ENCODE peak calls at places on chromosome 21, in eight cellular contexts. One of them, this sample, is unnamed.
A peak's percentile ranks its signal among the peaks of the same experiment; 100 is the strongest.

GRCh38 chr21:24290151-24290833 is 1317.0 kb downstream of the MRPL39 start:
- DNase-seq in stimulated activated CD4-positive, alpha-beta T cell treated with anti-CD3 and anti-CD28 coated beads, Interleukin-4, amount 100 ng/mL, for 1 hour: peak; percentile 2
- DNase-seq in AML-193: no peak
- DNase-seq in NCI-H1417: peak; percentile 39
- DNase-seq in iPS-NIHi11: no peak
- DNase-seq in M059J: no peak
- DNase-seq in hepatocyte: no peak
- DNase-seq in foreskin fibroblast: no peak
- DNase-seq in this sample: no peak

GRCh38 chr21:35102488-35103407 is 53.6 kb upstream of the RUNX1 start:
- DNase-seq in stimulated activated CD4-positive, alpha-beta T cell treated with anti-CD3 and anti-CD28 coated beads, Interleukin-4, amount 100 ng/mL, for 1 hour: peak; percentile 21
- DNase-seq in AML-193: peak; percentile 92
- DNase-seq in NCI-H1417: no peak
- DNase-seq in iPS-NIHi11: no peak
- DNase-seq in M059J: no peak
- DNase-seq in hepatocyte: no peak
- DNase-seq in foreskin fibroblast: no peak
- DNase-seq in this sample: peak; percentile 91

GRCh38 chr21:45078877-45079281 is 4.5 kb downstream of the ADARB1 start:
- DNase-seq in stimulated activated CD4-positive, alpha-beta T cell treated with anti-CD3 and anti-CD28 coated beads, Interleukin-4, amount 100 ng/mL, for 1 hour: peak; percentile 58
- DNase-seq in AML-193: peak; percentile 96
- DNase-seq in NCI-H1417: no peak
- DNase-seq in iPS-NIHi11: no peak
- DNase-seq in M059J: peak; percentile 56
- DNase-seq in hepatocyte: no peak
- DNase-seq in foreskin fibroblast: peak; percentile 60
- DNase-seq in this sample: no peak

GRCh38 chr21:26072891-26073615 is 97.5 kb downstream of the APP start:
- DNase-seq in stimulated activated CD4-positive, alpha-beta T cell treated with anti-CD3 and anti-CD28 coated beads, Interleukin-4, amount 100 ng/mL, for 1 hour: no peak
- DNase-seq in AML-193: no peak
- DNase-seq in NCI-H1417: no peak
- DNase-seq in iPS-NIHi11: no peak
- DNase-seq in M059J: peak; percentile 80
- DNase-seq in hepatocyte: no peak
- DNase-seq in foreskin fibroblast: peak; percentile 69
- DNase-seq in this sample: no peak

GRCh38 chr21:37668462-37669239 is 247.6 kb downstream of the KCNJ6 start:
- DNase-seq in stimulated activated CD4-positive, alpha-beta T cell treated with anti-CD3 and anti-CD28 coated beads, Interleukin-4, amount 100 ng/mL, for 1 hour: no peak
- DNase-seq in AML-193: no peak
- DNase-seq in NCI-H1417: no peak
- DNase-seq in iPS-NIHi11: no peak
- DNase-seq in M059J: no peak
- DNase-seq in hepatocyte: no peak
- DNase-seq in foreskin fibroblast: no peak
- DNase-seq in this sample: no peak

GRCh38 chr21:34557261-34557660 is 45.3 kb upstream of the KCNE1 start:
- DNase-seq in stimulated activated CD4-positive, alpha-beta T cell treated with anti-CD3 and anti-CD28 coated beads, Interleukin-4, amount 100 ng/mL, for 1 hour: no peak
- DNase-seq in AML-193: no peak
- DNase-seq in NCI-H1417: no peak
- DNase-seq in iPS-NIHi11: no peak
- DNase-seq in M059J: no peak
- DNase-seq in hepatocyte: no peak
- DNase-seq in foreskin fibroblast: no peak
- DNase-seq in this sample: no peak

GRCh38 chr21:42525228-42525604 is 11.6 kb downstream of the SLC37A1 start:
- DNase-seq in stimulated activated CD4-positive, alpha-beta T cell treated with anti-CD3 and anti-CD28 coated beads, Interleukin-4, amount 100 ng/mL, for 1 hour: no peak
- DNase-seq in AML-193: no peak
- DNase-seq in NCI-H1417: no peak
- DNase-seq in iPS-NIHi11: peak; percentile 42
- DNase-seq in M059J: no peak
- DNase-seq in hepatocyte: peak; percentile 48
- DNase-seq in foreskin fibroblast: no peak
- DNase-seq in this sample: no peak

GRCh38 chr21:34009193-34009592 is 64.2 kb upstream of the MRPS6 start:
- DNase-seq in stimulated activated CD4-positive, alpha-beta T cell treated with anti-CD3 and anti-CD28 coated beads, Interleukin-4, amount 100 ng/mL, for 1 hour: no peak
- DNase-seq in AML-193: no peak
- DNase-seq in NCI-H1417: no peak
- DNase-seq in iPS-NIHi11: no peak
- DNase-seq in M059J: no peak
- DNase-seq in hepatocyte: no peak
- DNase-seq in foreskin fibroblast: no peak
- DNase-seq in this sample: no peak

GRCh38 chr21:43940672-43941071 is 71.4 kb upstream of the TRAPPC10 start:
- DNase-seq in stimulated activated CD4-positive, alpha-beta T cell treated with anti-CD3 and anti-CD28 coated beads, Interleukin-4, amount 100 ng/mL, for 1 hour: no peak
- DNase-seq in AML-193: no peak
- DNase-seq in NCI-H1417: no peak
- DNase-seq in iPS-NIHi11: no peak
- DNase-seq in M059J: no peak
- DNase-seq in hepatocyte: no peak
- DNase-seq in foreskin fibroblast: no peak
- DNase-seq in this sample: no peak

GRCh38 chr21:45371649-45372048 is 33.3 kb upstream of the COL18A1 start:
- DNase-seq in stimulated activated CD4-positive, alpha-beta T cell treated with anti-CD3 and anti-CD28 coated beads, Interleukin-4, amount 100 ng/mL, for 1 hour: no peak
- DNase-seq in AML-193: no peak
- DNase-seq in NCI-H1417: no peak
- DNase-seq in iPS-NIHi11: no peak
- DNase-seq in M059J: no peak
- DNase-seq in hepatocyte: no peak
- DNase-seq in foreskin fibroblast: no peak
- DNase-seq in this sample: no peak

GRCh38 chr21:31753949-31754348 is 22.0 kb upstream of the SCAF4 start:
- DNase-seq in stimulated activated CD4-positive, alpha-beta T cell treated with anti-CD3 and anti-CD28 coated beads, Interleukin-4, amount 100 ng/mL, for 1 hour: no peak
- DNase-seq in AML-193: no peak
- DNase-seq in NCI-H1417: no peak
- DNase-seq in iPS-NIHi11: peak; percentile 23
- DNase-seq in M059J: no peak
- DNase-seq in hepatocyte: no peak
- DNase-seq in foreskin fibroblast: no peak
- DNase-seq in this sample: no peak

GRCh38 chr21:26641062-26641461 is 68.0 kb upstream of the CYYR1 start:
- DNase-seq in stimulated activated CD4-positive, alpha-beta T cell treated with anti-CD3 and anti-CD28 coated beads, Interleukin-4, amount 100 ng/mL, for 1 hour: no peak
- DNase-seq in AML-193: no peak
- DNase-seq in NCI-H1417: no peak
- DNase-seq in iPS-NIHi11: no peak
- DNase-seq in M059J: no peak
- DNase-seq in hepatocyte: no peak
- DNase-seq in foreskin fibroblast: no peak
- DNase-seq in this sample: no peak

GRCh38 chr21:44686000-44686781 is 4.2 kb upstream of the KRTAP12-1 start:
- DNase-seq in stimulated activated CD4-positive, alpha-beta T cell treated with anti-CD3 and anti-CD28 coated beads, Interleukin-4, amount 100 ng/mL, for 1 hour: no peak
- DNase-seq in AML-193: no peak
- DNase-seq in NCI-H1417: peak; percentile 60
- DNase-seq in iPS-NIHi11: no peak
- DNase-seq in M059J: no peak
- DNase-seq in hepatocyte: no peak
- DNase-seq in foreskin fibroblast: no peak
- DNase-seq in this sample: no peak

GRCh38 chr21:38968887-38969543 is 163.3 kb downstream of the ETS2 start:
- DNase-seq in stimulated activated CD4-positive, alpha-beta T cell treated with anti-CD3 and anti-CD28 coated beads, Interleukin-4, amount 100 ng/mL, for 1 hour: no peak
- DNase-seq in AML-193: no peak
- DNase-seq in NCI-H1417: no peak
- DNase-seq in iPS-NIHi11: no peak
- DNase-seq in M059J: peak; percentile 57
- DNase-seq in hepatocyte: no peak
- DNase-seq in foreskin fibroblast: no peak
- DNase-seq in this sample: no peak

GRCh38 chr21:45211661-45212060 is 76.0 kb downstream of the POFUT2 start:
- DNase-seq in stimulated activated CD4-positive, alpha-beta T cell treated with anti-CD3 and anti-CD28 coated beads, Interleukin-4, amount 100 ng/mL, for 1 hour: no peak
- DNase-seq in AML-193: no peak
- DNase-seq in NCI-H1417: no peak
- DNase-seq in iPS-NIHi11: no peak
- DNase-seq in M059J: no peak
- DNase-seq in hepatocyte: no peak
- DNase-seq in foreskin fibroblast: no peak
- DNase-seq in this sample: no peak

GRCh38 chr21:25103500-25104207 is 503.6 kb downstream of the MRPL39 start:
- DNase-seq in stimulated activated CD4-positive, alpha-beta T cell treated with anti-CD3 and anti-CD28 coated beads, Interleukin-4, amount 100 ng/mL, for 1 hour: no peak
- DNase-seq in AML-193: no peak
- DNase-seq in NCI-H1417: no peak
- DNase-seq in iPS-NIHi11: no peak
- DNase-seq in M059J: peak; percentile 49
- DNase-seq in hepatocyte: no peak
- DNase-seq in foreskin fibroblast: peak; percentile 1
- DNase-seq in this sample: no peak

GRCh38 chr21:33902349-33902748 is 13.3 kb downstream of the ATP5PO start:
- DNase-seq in stimulated activated CD4-positive, alpha-beta T cell treated with anti-CD3 and anti-CD28 coated beads, Interleukin-4, amount 100 ng/mL, for 1 hour: no peak
- DNase-seq in AML-193: no peak
- DNase-seq in NCI-H1417: no peak
- DNase-seq in iPS-NIHi11: no peak
- DNase-seq in M059J: no peak
- DNase-seq in hepatocyte: no peak
- DNase-seq in foreskin fibroblast: no peak
- DNase-seq in this sample: no peak

GRCh38 chr21:35737899-35738341 is 322.4 kb downstream of the SETD4 start:
- DNase-seq in stimulated activated CD4-positive, alpha-beta T cell treated with anti-CD3 and anti-CD28 coated beads, Interleukin-4, amount 100 ng/mL, for 1 hour: no peak
- DNase-seq in AML-193: no peak
- DNase-seq in NCI-H1417: no peak
- DNase-seq in iPS-NIHi11: no peak
- DNase-seq in M059J: peak; percentile 90
- DNase-seq in hepatocyte: no peak
- DNase-seq in foreskin fibroblast: peak; percentile 17
- DNase-seq in this sample: no peak

GRCh38 chr21:46518983-46519583 is 60.4 kb downstream of the DIP2A start:
- DNase-seq in stimulated activated CD4-positive, alpha-beta T cell treated with anti-CD3 and anti-CD28 coated beads, Interleukin-4, amount 100 ng/mL, for 1 hour: no peak
- DNase-seq in AML-193: no peak
- DNase-seq in NCI-H1417: peak; percentile 4
- DNase-seq in iPS-NIHi11: no peak
- DNase-seq in M059J: no peak
- DNase-seq in hepatocyte: no peak
- DNase-seq in foreskin fibroblast: no peak
- DNase-seq in this sample: no peak

GRCh38 chr21:34243562-34243961 is 120.2 kb upstream of the KCNE2 start:
- DNase-seq in stimulated activated CD4-positive, alpha-beta T cell treated with anti-CD3 and anti-CD28 coated beads, Interleukin-4, amount 100 ng/mL, for 1 hour: no peak
- DNase-seq in AML-193: peak; percentile 17
- DNase-seq in NCI-H1417: peak; percentile 64
- DNase-seq in iPS-NIHi11: peak; percentile 59
- DNase-seq in M059J: peak; percentile 38
- DNase-seq in hepatocyte: no peak
- DNase-seq in foreskin fibroblast: peak; percentile 35
- DNase-seq in this sample: no peak

GRCh38 chr21:31145271-31145801 is 107.1 kb upstream of the KRTAP19-8 start:
- DNase-seq in stimulated activated CD4-positive, alpha-beta T cell treated with anti-CD3 and anti-CD28 coated beads, Interleukin-4, amount 100 ng/mL, for 1 hour: no peak
- DNase-seq in AML-193: no peak
- DNase-seq in NCI-H1417: no peak
- DNase-seq in iPS-NIHi11: no peak
- DNase-seq in M059J: no peak
- DNase-seq in hepatocyte: no peak
- DNase-seq in foreskin fibroblast: no peak
- DNase-seq in this sample: no peak

GRCh38 chr21:32807717-32808380 is 36.3 kb upstream of the PAXBP1 start:
- DNase-seq in stimulated activated CD4-positive, alpha-beta T cell treated with anti-CD3 and anti-CD28 coated beads, Interleukin-4, amount 100 ng/mL, for 1 hour: no peak
- DNase-seq in AML-193: no peak
- DNase-seq in NCI-H1417: no peak
- DNase-seq in iPS-NIHi11: no peak
- DNase-seq in M059J: peak; percentile 73
- DNase-seq in hepatocyte: no peak
- DNase-seq in foreskin fibroblast: peak; percentile 65
- DNase-seq in this sample: no peak

GRCh38 chr21:35070436-35070835 is 21.3 kb upstream of the RUNX1 start:
- DNase-seq in stimulated activated CD4-positive, alpha-beta T cell treated with anti-CD3 and anti-CD28 coated beads, Interleukin-4, amount 100 ng/mL, for 1 hour: no peak
- DNase-seq in AML-193: no peak
- DNase-seq in NCI-H1417: peak; percentile 23
- DNase-seq in iPS-NIHi11: no peak
- DNase-seq in M059J: no peak
- DNase-seq in hepatocyte: no peak
- DNase-seq in foreskin fibroblast: no peak
- DNase-seq in this sample: no peak

GRCh38 chr21:37365657-37366487 is 701 bp upstream of the DYRK1A start:
- DNase-seq in stimulated activated CD4-positive, alpha-beta T cell treated with anti-CD3 and anti-CD28 coated beads, Interleukin-4, amount 100 ng/mL, for 1 hour: peak; percentile 66
- DNase-seq in AML-193: no peak
- DNase-seq in NCI-H1417: peak; percentile 87
- DNase-seq in iPS-NIHi11: no peak
- DNase-seq in M059J: peak; percentile 77
- DNase-seq in hepatocyte: peak; percentile 89
- DNase-seq in foreskin fibroblast: peak; percentile 84
- DNase-seq in this sample: peak; percentile 37

GRCh38 chr21:35852820-35853219 is 207.5 kb downstream of the SETD4 start:
- DNase-seq in stimulated activated CD4-positive, alpha-beta T cell treated with anti-CD3 and anti-CD28 coated beads, Interleukin-4, amount 100 ng/mL, for 1 hour: no peak
- DNase-seq in AML-193: no peak
- DNase-seq in NCI-H1417: no peak
- DNase-seq in iPS-NIHi11: no peak
- DNase-seq in M059J: no peak
- DNase-seq in hepatocyte: no peak
- DNase-seq in foreskin fibroblast: no peak
- DNase-seq in this sample: no peak

GRCh38 chr21:45401916-45402900 is 2.8 kb upstream of the COL18A1 start:
- DNase-seq in stimulated activated CD4-positive, alpha-beta T cell treated with anti-CD3 and anti-CD28 coated beads, Interleukin-4, amount 100 ng/mL, for 1 hour: no peak
- DNase-seq in AML-193: no peak
- DNase-seq in NCI-H1417: no peak
- DNase-seq in iPS-NIHi11: no peak
- DNase-seq in M059J: no peak
- DNase-seq in hepatocyte: no peak
- DNase-seq in foreskin fibroblast: no peak
- DNase-seq in this sample: no peak

GRCh38 chr21:29256125-29256895 is 42.4 kb upstream of the BACH1 start:
- DNase-seq in stimulated activated CD4-positive, alpha-beta T cell treated with anti-CD3 and anti-CD28 coated beads, Interleukin-4, amount 100 ng/mL, for 1 hour: no peak
- DNase-seq in AML-193: peak; percentile 45
- DNase-seq in NCI-H1417: no peak
- DNase-seq in iPS-NIHi11: no peak
- DNase-seq in M059J: peak; percentile 64
- DNase-seq in hepatocyte: no peak
- DNase-seq in foreskin fibroblast: no peak
- DNase-seq in this sample: peak; percentile 10

GRCh38 chr21:45073301-45074047 is 906 bp upstream of the ADARB1 start:
- DNase-seq in stimulated activated CD4-positive, alpha-beta T cell treated with anti-CD3 and anti-CD28 coated beads, Interleukin-4, amount 100 ng/mL, for 1 hour: no peak
- DNase-seq in AML-193: no peak
- DNase-seq in NCI-H1417: peak; percentile 71
- DNase-seq in iPS-NIHi11: peak; percentile 58
- DNase-seq in M059J: no peak
- DNase-seq in hepatocyte: peak; percentile 64
- DNase-seq in foreskin fibroblast: peak; percentile 41
- DNase-seq in this sample: no peak

GRCh38 chr21:43981871-43982210 is 30.3 kb upstream of the TRAPPC10 start:
- DNase-seq in stimulated activated CD4-positive, alpha-beta T cell treated with anti-CD3 and anti-CD28 coated beads, Interleukin-4, amount 100 ng/mL, for 1 hour: no peak
- DNase-seq in AML-193: no peak
- DNase-seq in NCI-H1417: no peak
- DNase-seq in iPS-NIHi11: no peak
- DNase-seq in M059J: no peak
- DNase-seq in hepatocyte: no peak
- DNase-seq in foreskin fibroblast: no peak
- DNase-seq in this sample: no peak

GRCh38 chr21:46368533-46369285 is 44.8 kb downstream of the PCNT start:
- DNase-seq in stimulated activated CD4-positive, alpha-beta T cell treated with anti-CD3 and anti-CD28 coated beads, Interleukin-4, amount 100 ng/mL, for 1 hour: peak; percentile 18
- DNase-seq in AML-193: no peak
- DNase-seq in NCI-H1417: no peak
- DNase-seq in iPS-NIHi11: no peak
- DNase-seq in M059J: no peak
- DNase-seq in hepatocyte: no peak
- DNase-seq in foreskin fibroblast: no peak
- DNase-seq in this sample: no peak

GRCh38 chr21:45322231-45322959 is 34.7 kb upstream of the POFUT2 start:
- DNase-seq in stimulated activated CD4-positive, alpha-beta T cell treated with anti-CD3 and anti-CD28 coated beads, Interleukin-4, amount 100 ng/mL, for 1 hour: no peak
- DNase-seq in AML-193: no peak
- DNase-seq in NCI-H1417: no peak
- DNase-seq in iPS-NIHi11: no peak
- DNase-seq in M059J: peak; percentile 37
- DNase-seq in hepatocyte: no peak
- DNase-seq in foreskin fibroblast: no peak
- DNase-seq in this sample: no peak

This sample was measured in KG1.